ENCODE peak calls at places on chromosome 13, in eight cellular contexts. Y, U, C, G, O, L, Q and X are unnamed samples.

GRCh38 chr13:41019578-41020347 is 647 bp upstream of the ELF1 start:
- ATAC-seq in L (no peak), Q (peak), O (peak), G (no peak), Y (peak), C (no peak), U (peak), X (no peak)

GRCh38 chr13:95485045-95485517 is 67.4 kb upstream of the CLDN10 start:
- ATAC-seq in L (peak), Y (peak), O (peak), G (no peak), Q (peak), C (no peak), U (peak), X (peak)

GRCh38 chr13:27171244-27171829 is at the start of gene USP12:
- ATAC-seq in L (peak), U (peak), Q (no peak), O (peak), G (no peak), C (peak), Y (peak), X (peak)

GRCh38 chr13:111559612-111560423 is 239.4 kb downstream of the TEX29 start:
- ATAC-seq in Q (no peak), O (peak), G (no peak), C (no peak), Y (no peak), L (no peak), U (no peak), X (no peak)

GRCh38 chr13:96751089-96751488 is 243.2 kb downstream of the OXGR1 start:
- ATAC-seq in O (no peak), Q (no peak), G (no peak), L (no peak), Y (no peak), U (no peak), C (no peak), X (no peak)

GRCh38 chr13:30743319-30744055 is 8.1 kb downstream of the ALOX5AP start:
- ATAC-seq in G (peak), Y (peak), L (no peak), Q (peak), C (peak), O (no peak), U (no peak), X (peak)

GRCh38 chr13:77013853-77014542 is 13.0 kb downstream of the FBXL3 start:
- ATAC-seq in C (no peak), G (no peak), Q (no peak), U (no peak), O (no peak), L (no peak), Y (no peak), X (no peak)

GRCh38 chr13:104326523-104326922 is 1260.3 kb upstream of the SLC10A2 start:
- ATAC-seq in G (no peak), O (no peak), U (no peak), C (no peak), Q (no peak), L (no peak), Y (no peak), X (no peak)

GRCh38 chr13:84606616-84607015 is 724.3 kb upstream of the SLITRK1 start:
- ATAC-seq in Y (no peak), L (no peak), G (no peak), O (no peak), U (no peak), C (no peak), Q (no peak), X (no peak)

GRCh38 chr13:114067381-114067885 is 65.0 kb downstream of the RASA3 start:
- ATAC-seq in L (no peak), G (no peak), C (no peak), O (no peak), Q (peak), Y (no peak), U (no peak), X (no peak)

GRCh38 chr13:31110617-31111016 is 51.1 kb downstream of the HSPH1 start:
- ATAC-seq in G (peak), Q (no peak), C (no peak), U (no peak), O (no peak), Y (no peak), L (no peak), X (no peak)

GRCh38 chr13:77338961-77339401 is 12.1 kb upstream of the MYCBP2 start:
- ATAC-seq in C (no peak), U (no peak), Y (no peak), L (no peak), Q (peak), G (no peak), O (no peak), X (no peak)

GRCh38 chr13:46178143-46178542 is 3.8 kb downstream of the LCP1 start:
- ATAC-seq in G (no peak), Q (no peak), O (no peak), U (no peak), Y (no peak), C (no peak), L (no peak), X (no peak)

GRCh38 chr13:32139251-32139650 is 107.7 kb downstream of the FRY start:
- ATAC-seq in C (no peak), G (no peak), Q (no peak), O (no peak), L (no peak), Y (no peak), U (peak), X (no peak)

GRCh38 chr13:71395053-71395452 is 472.0 kb downstream of the DACH1 start:
- ATAC-seq in O (no peak), G (no peak), U (no peak), Q (no peak), Y (no peak), C (no peak), L (no peak), X (no peak)

GRCh38 chr13:46352810-46353209 is 34.2 kb downstream of the RUBCNL start:
- ATAC-seq in L (no peak), O (no peak), Y (no peak), G (peak), Q (no peak), U (no peak), C (no peak), X (peak)

GRCh38 chr13:41780736-41781708 is 179.9 kb downstream of the VWA8 start:
- ATAC-seq in O (no peak), C (no peak), Q (no peak), L (no peak), Y (no peak), G (no peak), U (no peak), X (peak)

GRCh38 chr13:55577082-55577846 is 1563.5 kb upstream of the PRR20A start:
- ATAC-seq in Y (no peak), O (peak), C (no peak), Q (no peak), U (no peak), G (no peak), L (no peak), X (no peak)

GRCh38 chr13:95492044-95492801 is 60.3 kb upstream of the CLDN10 start:
- ATAC-seq in U (no peak), Y (peak), O (no peak), L (no peak), G (no peak), Q (no peak), C (no peak), X (no peak)

GRCh38 chr13:36357692-36358091 is 11.5 kb upstream of the SPART start:
- ATAC-seq in G (no peak), U (no peak), L (no peak), O (no peak), C (no peak), Y (no peak), Q (no peak), X (peak)

GRCh38 chr13:99161512-99161911 is 39.1 kb upstream of the UBAC2 start:
- ATAC-seq in O (no peak), Q (no peak), U (no peak), L (no peak), G (no peak), Y (no peak), C (no peak), X (no peak)

GRCh38 chr13:29679357-29680050 is 84.0 kb upstream of the SLC7A1 start:
- ATAC-seq in Q (no peak), Y (no peak), O (no peak), L (no peak), C (no peak), U (peak), G (no peak), X (peak)

GRCh38 chr13:62234780-62235530 is 819.3 kb upstream of the PCDH20 start:
- ATAC-seq in O (no peak), C (no peak), U (no peak), Q (no peak), G (no peak), L (no peak), Y (no peak), X (no peak)

GRCh38 chr13:32264407-32264806 is 50.8 kb downstream of the ZAR1L start:
- ATAC-seq in U (no peak), C (no peak), L (no peak), Y (no peak), Q (no peak), G (peak), O (no peak), X (peak)

GRCh38 chr13:54607421-54607820 is 1578.8 kb downstream of the OLFM4 start:
- ATAC-seq in G (no peak), O (no peak), L (no peak), Q (no peak), C (no peak), U (no peak), Y (no peak), X (no peak)

GRCh38 chr13:42396501-42396900 is 124.5 kb downstream of the AKAP11 start:
- ATAC-seq in C (no peak), G (no peak), U (no peak), O (no peak), Y (no peak), L (no peak), Q (peak), X (no peak)

GRCh38 chr13:40622246-40622645 is 44.2 kb downstream of the FOXO1 start:
- ATAC-seq in Q (no peak), C (no peak), G (no peak), U (no peak), Y (no peak), O (no peak), L (no peak), X (no peak)

GRCh38 chr13:105825071-105825470 is 710.4 kb downstream of the EFNB2 start:
- ATAC-seq in U (no peak), O (no peak), G (no peak), Y (no peak), Q (no peak), C (no peak), L (no peak), X (no peak)
- TF ChIP-seq POLR2AphosphoS5 in U (no peak), O (no peak), G (no peak), Y (no peak), Q (no peak), C (no peak), L (no peak), X (no peak)

DNA sequence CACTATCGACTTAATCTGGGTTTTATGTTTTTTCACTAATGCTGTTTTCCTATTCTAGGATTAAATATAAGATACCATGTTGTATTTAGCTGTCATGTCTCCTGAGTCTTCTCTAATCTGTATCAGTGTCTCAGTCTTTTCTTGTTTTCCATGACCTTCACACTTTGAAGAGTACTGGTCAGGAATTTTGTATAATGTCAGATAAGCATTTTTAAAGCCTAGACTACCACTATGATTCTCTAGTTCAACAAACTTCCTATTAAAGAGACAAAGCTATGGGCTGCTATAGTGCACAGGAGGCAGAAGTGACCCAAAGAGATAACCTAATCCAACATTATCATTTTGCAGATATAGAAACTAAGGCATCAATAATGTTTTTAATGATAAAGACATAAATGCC is 63.0 kb upstream of the ZDHHC20 start:
- ATAC-seq in O (no peak), Y (no peak), Q (no peak), G (no peak), U (no peak), L (no peak), C (no peak), X (no peak)
- H3K4me3 ChIP-seq in O (no peak), Y (no peak), Q (no peak), G (no peak), U (no peak), L (no peak), C (no peak), X (no peak)

DNA sequence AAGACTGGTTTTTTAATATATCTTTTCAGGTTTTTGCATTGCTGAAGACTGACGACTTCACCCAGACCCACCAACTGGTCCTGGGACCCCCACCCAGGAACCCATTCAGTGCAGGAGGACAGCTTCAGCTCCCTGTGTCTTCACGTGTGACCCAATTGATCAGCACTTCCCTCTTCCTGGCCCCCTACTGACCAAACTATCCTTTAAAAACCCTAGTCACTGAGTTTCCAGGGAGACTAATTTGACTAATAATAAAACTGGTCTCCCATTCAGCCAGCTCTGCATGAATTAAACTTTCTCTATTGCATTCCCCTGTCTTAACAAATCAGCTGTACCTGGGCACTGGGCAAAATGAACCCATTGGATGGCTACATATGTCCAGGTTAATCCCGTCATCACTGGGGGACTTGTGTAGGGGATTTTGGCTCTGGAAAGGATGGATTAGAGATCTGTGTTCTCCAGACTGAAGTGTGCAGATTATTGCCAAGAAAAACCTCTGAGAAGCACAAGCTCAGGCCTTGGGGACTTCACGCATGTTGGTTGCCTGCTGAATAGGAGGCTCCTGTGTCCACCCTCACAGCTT is 16.3 kb upstream of the PARP4 start:
- ATAC-seq in L (no peak), O (peak), U (no peak), Y (no peak), Q (no peak), C (no peak), G (no peak), X (no peak)
- H3K27ac ChIP-seq in L (no peak), O (peak), U (no peak), Y (no peak), Q (no peak), C (no peak), G (no peak), X (no peak)

GRCh38 chr13:34941835-34942731 is at the start of gene NBEA:
- ATAC-seq in C (peak), O (peak), Q (peak), U (peak), G (peak), L (peak), Y (peak), X (peak)
- TF ChIP-seq POLR2AphosphoS5 in C (no peak), O (peak), Q (no peak), U (peak), G (no peak), L (no peak), Y (peak), X (no peak)

DNA sequence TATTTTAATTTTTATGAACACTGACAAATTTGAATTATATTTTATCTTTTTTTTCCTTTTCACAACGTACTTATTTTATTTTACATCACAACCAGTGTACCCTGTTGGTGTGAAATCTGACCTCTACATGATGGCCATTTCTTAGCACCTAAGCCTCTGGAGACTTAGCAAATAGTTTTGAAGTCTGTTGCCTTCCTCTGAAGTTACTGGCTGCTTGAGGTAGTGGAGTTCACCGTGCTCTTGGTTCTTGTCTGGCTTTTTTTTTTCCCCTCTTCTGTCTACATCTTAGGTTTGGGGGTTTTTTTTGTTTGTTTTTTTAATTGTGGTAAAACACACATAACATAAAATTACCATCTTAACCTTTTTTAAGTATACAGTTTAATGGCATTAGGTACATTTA is 94.2 kb upstream of the MLNR start:
- ATAC-seq in L (no peak), C (no peak), Y (no peak), G (no peak), Q (no peak), O (no peak), U (no peak), X (no peak)
- H3K4me3 ChIP-seq in L (no peak), C (no peak), Y (no peak), G (no peak), Q (no peak), O (no peak), U (no peak), X (no peak)

GRCh38 chr13:100543872-100544602 is 44.6 kb downstream of the GGACT start:
- ATAC-seq in U (peak), L (no peak), Y (no peak), G (no peak), C (no peak), Q (no peak), O (no peak), X (no peak)
- H3K27ac ChIP-seq in U (peak), L (no peak), Y (no peak), G (no peak), C (peak), Q (no peak), O (peak), X (no peak)

GRCh38 chr13:52348983-52349780 is 56.8 kb downstream of the THSD1 start:
- ATAC-seq in G (no peak), L (peak), U (no peak), O (no peak), Q (peak), C (peak), Y (peak), X (no peak)

GRCh38 chr13:52345631-52346251 is 60.2 kb downstream of the THSD1 start:
- ATAC-seq in C (no peak), U (no peak), L (no peak), O (no peak), Y (no peak), Q (no peak), G (no peak), X (no peak)

GRCh38 chr13:52345048-52345447 is 60.9 kb downstream of the THSD1 start:
- ATAC-seq in C (no peak), U (no peak), L (no peak), G (no peak), O (no peak), Q (no peak), Y (no peak), X (no peak)

GRCh38 chr13:52344108-52344507 is 61.9 kb downstream of the THSD1 start:
- ATAC-seq in L (no peak), O (no peak), Q (no peak), C (no peak), U (no peak), Y (no peak), G (no peak), X (peak)

DNA sequence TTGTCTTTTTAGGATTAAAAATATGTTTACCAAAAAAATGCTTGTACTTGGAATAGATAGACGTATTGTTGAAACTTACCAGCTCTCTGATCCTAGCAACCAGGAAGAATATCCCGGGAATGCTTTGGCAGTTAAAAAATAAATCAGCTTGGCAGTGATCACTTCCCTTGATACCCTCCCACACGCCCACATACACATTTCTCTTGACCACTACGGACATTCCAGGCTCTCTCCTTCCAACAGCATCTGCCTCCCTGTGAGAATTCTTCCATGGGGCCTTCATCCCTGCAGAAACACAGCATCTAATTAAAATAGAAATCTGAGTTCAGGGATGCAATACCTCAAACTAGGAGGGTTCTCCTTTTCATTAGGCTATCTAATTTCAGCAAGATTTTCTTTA is 57.9 kb downstream of the THSD1 start:
- ATAC-seq in Y (peak), L (no peak), O (no peak), U (no peak), G (no peak), C (peak), Q (no peak), X (no peak)
- TF ChIP-seq POLR2AphosphoS5 in Y (no peak), L (no peak), O (no peak), U (no peak), G (no peak), C (no peak), Q (no peak), X (no peak)

GRCh38 chr13:28531956-28532225 is 37.0 kb upstream of the FLT1 start:
- ATAC-seq in C (no peak), Y (no peak), Q (peak), O (no peak), U (no peak), L (no peak), G (no peak), X (no peak)
- H3K4me3 ChIP-seq in C (no peak), Y (no peak), Q (peak), O (peak), U (no peak), L (peak), G (peak), X (no peak)

GRCh38 chr13:43573361-43573740 is 213.4 kb downstream of the ENOX1 start:
- ATAC-seq in C (no peak), O (no peak), G (peak), L (no peak), U (no peak), Q (no peak), Y (no peak), X (no peak)
- H3K27ac ChIP-seq in C (no peak), O (no peak), G (no peak), L (no peak), U (no peak), Q (no peak), Y (no peak), X (no peak)